ENCODE peak calls at places on chromosome 18, in six cellular contexts. One of them, this sample, is unnamed.

GRCh38 chr18:54742654-54743053 is 85.6 kb upstream of the RAB27B start:
- DNase-seq in PC-3: peak
- DNase-seq in colonic mucosa: peak
- DNase-seq in caudate nucleus: no peak
- DNase-seq in heart right ventricle: peak
- DNase-seq in left ventricle myocardium inferior: peak
- DNase-seq in this sample: no peak

GRCh38 chr18:5417342-5417741 is 121.8 kb upstream of the ZBTB14 start:
- DNase-seq in left ventricle myocardium inferior: no peak
- DNase-seq in PC-3: no peak
- DNase-seq in caudate nucleus: peak
- DNase-seq in colonic mucosa: peak
- DNase-seq in heart right ventricle: peak
- DNase-seq in this sample: peak

GRCh38 chr18:52992041-52992440 is 652.0 kb downstream of the DCC start:
- DNase-seq in colonic mucosa: no peak
- DNase-seq in left ventricle myocardium inferior: no peak
- DNase-seq in caudate nucleus: peak
- DNase-seq in PC-3: no peak
- DNase-seq in heart right ventricle: no peak
- DNase-seq in this sample: no peak

GRCh38 chr18:24319757-24320156 is 77.9 kb downstream of the OSBPL1A start:
- DNase-seq in colonic mucosa: peak
- DNase-seq in PC-3: no peak
- DNase-seq in heart right ventricle: no peak
- DNase-seq in caudate nucleus: no peak
- DNase-seq in left ventricle myocardium inferior: no peak
- DNase-seq in this sample: no peak

GRCh38 chr18:79930020-79930642 is 21.3 kb downstream of the SLC66A2 start:
- DNase-seq in left ventricle myocardium inferior: no peak
- DNase-seq in PC-3: no peak
- DNase-seq in heart right ventricle: no peak
- DNase-seq in caudate nucleus: no peak
- DNase-seq in colonic mucosa: no peak
- DNase-seq in this sample: no peak

GRCh38 chr18:24227976-24228660 is 89.3 kb downstream of the CABYR start:
- DNase-seq in caudate nucleus: no peak
- DNase-seq in heart right ventricle: no peak
- DNase-seq in PC-3: peak
- DNase-seq in left ventricle myocardium inferior: no peak
- DNase-seq in colonic mucosa: no peak
- DNase-seq in this sample: no peak

GRCh38 chr18:36850527-36851201 is 21.7 kb downstream of the KIAA1328 start:
- DNase-seq in left ventricle myocardium inferior: no peak
- DNase-seq in heart right ventricle: no peak
- DNase-seq in PC-3: peak
- DNase-seq in colonic mucosa: no peak
- DNase-seq in caudate nucleus: no peak
- DNase-seq in this sample: no peak

GRCh38 chr18:62346327-62347090 is 21.4 kb downstream of the TNFRSF11A start:
- DNase-seq in colonic mucosa: peak
- DNase-seq in left ventricle myocardium inferior: no peak
- DNase-seq in heart right ventricle: no peak
- DNase-seq in PC-3: no peak
- DNase-seq in caudate nucleus: no peak
- DNase-seq in this sample: no peak

GRCh38 chr18:49207373-49207772 is 253.1 kb downstream of the DYM start:
- DNase-seq in caudate nucleus: no peak
- DNase-seq in PC-3: peak
- DNase-seq in colonic mucosa: no peak
- DNase-seq in heart right ventricle: no peak
- DNase-seq in left ventricle myocardium inferior: no peak
- DNase-seq in this sample: no peak

GRCh38 chr18:9802774-9803697 is 82.7 kb upstream of the TXNDC2 start:
- DNase-seq in left ventricle myocardium inferior: no peak
- DNase-seq in PC-3: no peak
- DNase-seq in colonic mucosa: no peak
- DNase-seq in heart right ventricle: no peak
- DNase-seq in caudate nucleus: no peak
- DNase-seq in this sample: no peak
- H3K27ac ChIP-seq in left ventricle myocardium inferior: peak
- H3K27ac ChIP-seq in PC-3: no peak
- H3K27ac ChIP-seq in colonic mucosa: no peak
- H3K27ac ChIP-seq in heart right ventricle: peak
- H3K27ac ChIP-seq in caudate nucleus: peak
- H3K27ac ChIP-seq in this sample: no peak

GRCh38 chr18:22110482-22110924 is 58.9 kb upstream of the GATA6 start:
- DNase-seq in heart right ventricle: no peak
- DNase-seq in left ventricle myocardium inferior: no peak
- DNase-seq in PC-3: no peak
- DNase-seq in colonic mucosa: no peak
- DNase-seq in caudate nucleus: no peak
- DNase-seq in this sample: no peak
- H3K27ac ChIP-seq in heart right ventricle: no peak
- H3K27ac ChIP-seq in left ventricle myocardium inferior: no peak
- H3K27ac ChIP-seq in PC-3: no peak
- H3K27ac ChIP-seq in colonic mucosa: no peak
- H3K27ac ChIP-seq in caudate nucleus: no peak
- H3K27ac ChIP-seq in this sample: no peak

DNA sequence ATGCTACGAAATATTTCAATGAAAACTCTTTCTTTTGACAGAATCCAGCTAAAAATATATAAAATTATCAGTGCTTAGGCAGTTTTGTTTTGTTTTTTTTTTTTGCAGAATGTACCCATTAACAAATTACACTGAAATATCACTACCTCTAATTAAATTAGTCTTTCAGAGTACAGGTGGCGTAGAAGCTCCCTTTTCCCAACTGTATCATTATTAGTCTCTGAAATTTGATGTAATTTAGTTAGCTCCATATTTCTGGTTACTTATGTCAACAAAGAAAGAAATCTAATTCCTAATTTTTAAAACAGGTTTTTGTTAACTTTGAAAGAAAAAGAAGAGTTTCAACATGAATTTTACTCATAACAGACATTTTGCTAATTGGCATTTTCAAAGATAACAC is 149.2 kb downstream of the CDH2 start:
- DNase-seq in PC-3: no peak
- DNase-seq in colonic mucosa: no peak
- DNase-seq in left ventricle myocardium inferior: no peak
- DNase-seq in heart right ventricle: no peak
- DNase-seq in caudate nucleus: no peak
- DNase-seq in this sample: no peak
- H3K27ac ChIP-seq in PC-3: no peak
- H3K27ac ChIP-seq in colonic mucosa: no peak
- H3K27ac ChIP-seq in left ventricle myocardium inferior: no peak
- H3K27ac ChIP-seq in heart right ventricle: no peak
- H3K27ac ChIP-seq in caudate nucleus: no peak
- H3K27ac ChIP-seq in this sample: no peak

DNA sequence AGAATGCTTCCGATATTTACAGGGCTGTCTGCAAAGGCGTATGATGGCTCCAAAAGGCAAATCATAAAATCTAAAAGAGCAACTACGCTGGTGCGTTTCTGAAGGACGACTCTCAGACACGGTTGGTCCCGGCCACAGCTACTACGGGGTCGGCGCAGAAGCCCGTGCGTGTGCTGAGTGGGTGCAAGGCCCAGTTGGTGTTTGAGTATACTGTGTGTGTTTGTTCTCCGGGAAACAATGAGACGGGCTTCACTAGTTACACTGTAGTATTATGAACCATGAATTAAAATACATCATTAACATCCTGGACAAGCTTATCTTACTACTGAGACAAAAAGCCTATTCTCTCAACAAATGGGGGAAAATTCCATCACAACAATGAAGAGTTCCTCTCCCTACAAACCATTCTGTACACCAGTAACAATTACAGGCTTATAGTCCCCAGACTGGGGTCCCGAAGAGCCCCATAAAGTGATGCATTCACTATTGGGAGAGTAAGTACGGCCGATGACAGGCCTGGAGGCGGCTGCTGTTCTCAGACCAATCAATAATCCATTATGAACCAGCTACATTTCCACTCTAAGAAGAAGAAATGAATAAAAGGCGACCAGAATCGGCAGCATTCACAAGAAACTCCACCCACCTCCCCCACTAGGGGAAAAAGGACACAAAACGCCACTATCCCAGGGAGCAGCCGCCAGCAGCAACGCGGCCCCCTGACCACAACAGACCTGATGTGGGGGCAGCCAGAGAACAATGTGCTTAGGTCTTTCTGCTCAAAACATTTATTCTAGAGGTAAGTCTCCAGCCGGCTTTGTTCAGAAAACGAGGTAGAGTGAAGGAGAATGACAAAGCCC is 43.3 kb downstream of the ZNF516 start:
- DNase-seq in heart right ventricle: no peak
- DNase-seq in left ventricle myocardium inferior: no peak
- DNase-seq in PC-3: no peak
- DNase-seq in colonic mucosa: no peak
- DNase-seq in caudate nucleus: no peak
- DNase-seq in this sample: no peak
- H3K27ac ChIP-seq in heart right ventricle: peak
- H3K27ac ChIP-seq in left ventricle myocardium inferior: peak
- H3K27ac ChIP-seq in PC-3: no peak
- H3K27ac ChIP-seq in colonic mucosa: peak
- H3K27ac ChIP-seq in caudate nucleus: peak
- H3K27ac ChIP-seq in this sample: peak

DNA sequence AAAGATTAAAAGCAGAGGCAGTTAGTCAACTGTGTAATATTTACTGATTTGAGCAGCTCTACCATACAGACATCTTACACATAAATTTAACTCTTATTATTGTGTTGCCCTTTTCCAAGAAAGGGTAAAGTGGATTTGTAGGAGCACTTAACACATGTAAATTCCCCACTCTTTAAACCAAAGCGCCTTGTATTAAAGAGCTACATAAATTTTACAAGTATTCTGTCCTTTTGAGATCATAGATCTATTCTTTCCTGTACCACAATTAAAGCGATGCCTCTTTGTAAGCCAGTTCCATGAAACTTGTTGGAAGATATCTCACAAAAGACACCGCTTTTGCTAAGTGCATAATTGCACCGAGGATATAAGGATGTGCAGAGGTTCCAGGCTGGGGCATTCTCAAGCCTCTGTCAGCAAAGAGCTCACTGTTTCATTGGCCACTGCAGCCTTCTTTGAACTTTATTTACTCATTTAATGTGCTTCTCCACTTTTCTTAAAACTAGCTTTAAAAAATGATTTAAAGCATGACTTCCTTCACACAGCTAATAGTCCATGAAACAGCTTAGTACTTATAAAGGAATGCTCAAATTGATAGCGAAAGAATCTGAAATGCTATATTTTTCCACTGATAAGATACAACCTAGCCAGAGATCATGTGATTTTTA is 520.0 kb upstream of the TCF4 start:
- DNase-seq in heart right ventricle: no peak
- DNase-seq in caudate nucleus: no peak
- DNase-seq in PC-3: no peak
- DNase-seq in colonic mucosa: no peak
- DNase-seq in left ventricle myocardium inferior: no peak
- DNase-seq in this sample: no peak
- H3K27ac ChIP-seq in heart right ventricle: no peak
- H3K27ac ChIP-seq in caudate nucleus: no peak
- H3K27ac ChIP-seq in PC-3: no peak
- H3K27ac ChIP-seq in colonic mucosa: no peak
- H3K27ac ChIP-seq in left ventricle myocardium inferior: no peak
- H3K27ac ChIP-seq in this sample: no peak

GRCh38 chr18:12449040-12449814 is 41.5 kb downstream of the PRELID3A start:
- DNase-seq in colonic mucosa: no peak
- DNase-seq in caudate nucleus: no peak
- DNase-seq in heart right ventricle: no peak
- DNase-seq in PC-3: no peak
- DNase-seq in left ventricle myocardium inferior: no peak
- DNase-seq in this sample: no peak
- H3K27ac ChIP-seq in colonic mucosa: no peak
- H3K27ac ChIP-seq in caudate nucleus: no peak
- H3K27ac ChIP-seq in heart right ventricle: no peak
- H3K27ac ChIP-seq in PC-3: no peak
- H3K27ac ChIP-seq in left ventricle myocardium inferior: no peak
- H3K27ac ChIP-seq in this sample: no peak